ENCODE peak calls at places on chromosomes 11 and 22, in ten cellular contexts. One of them, this sample, is unnamed.
A peak's percentile ranks its signal among the peaks of the same experiment; 100 is the strongest.

GRCh38 chr11:134049303-134049702 is 19.6 kb upstream of the JAM3 start:
- DNase-seq in activated CD4-positive, alpha-beta T cell treated with anti-CD3 and anti-CD28 coated beads, Interleukin-2, amount 50 U/mL, for 24 hours: no peak
- DNase-seq in GM18507: no peak
- DNase-seq in iPS DF 6.9: no peak
- DNase-seq in hypothalamus: no peak
- DNase-seq in NCI-H146: peak; percentile 53
- DNase-seq in MCF 10A: no peak
- DNase-seq in H4: no peak
- DNase-seq in mucosa of gallbladder: no peak
- DNase-seq in pancreas: no peak
- DNase-seq in this sample: no peak

GRCh38 chr11:58301576-58301975 is 33.5 kb upstream of the OR10W1 start:
- DNase-seq in activated CD4-positive, alpha-beta T cell treated with anti-CD3 and anti-CD28 coated beads, Interleukin-2, amount 50 U/mL, for 24 hours: no peak
- DNase-seq in GM18507: no peak
- DNase-seq in iPS DF 6.9: no peak
- DNase-seq in hypothalamus: no peak
- DNase-seq in NCI-H146: no peak
- DNase-seq in MCF 10A: no peak
- DNase-seq in H4: no peak
- DNase-seq in mucosa of gallbladder: no peak
- DNase-seq in pancreas: no peak
- DNase-seq in this sample: no peak

GRCh38 chr22:19713650-19714319 is 518 bp upstream of the SEPTIN5 start:
- DNase-seq in activated CD4-positive, alpha-beta T cell treated with anti-CD3 and anti-CD28 coated beads, Interleukin-2, amount 50 U/mL, for 24 hours: no peak
- DNase-seq in GM18507: no peak
- DNase-seq in iPS DF 6.9: no peak
- DNase-seq in hypothalamus: no peak
- DNase-seq in NCI-H146: peak; percentile 54
- DNase-seq in MCF 10A: no peak
- DNase-seq in H4: no peak
- DNase-seq in mucosa of gallbladder: no peak
- DNase-seq in pancreas: no peak
- DNase-seq in this sample: no peak

GRCh38 chr11:888290-889212 is 22.1 kb downstream of the CHID1 start:
- DNase-seq in activated CD4-positive, alpha-beta T cell treated with anti-CD3 and anti-CD28 coated beads, Interleukin-2, amount 50 U/mL, for 24 hours: no peak
- DNase-seq in GM18507: no peak
- DNase-seq in iPS DF 6.9: no peak
- DNase-seq in hypothalamus: no peak
- DNase-seq in NCI-H146: no peak
- DNase-seq in MCF 10A: no peak
- DNase-seq in H4: no peak
- DNase-seq in mucosa of gallbladder: no peak
- DNase-seq in pancreas: no peak
- DNase-seq in this sample: no peak

GRCh38 chr22:17913705-17914282 is 110.6 kb downstream of the MICAL3 start:
- DNase-seq in activated CD4-positive, alpha-beta T cell treated with anti-CD3 and anti-CD28 coated beads, Interleukin-2, amount 50 U/mL, for 24 hours: no peak
- DNase-seq in GM18507: no peak
- DNase-seq in iPS DF 6.9: no peak
- DNase-seq in hypothalamus: no peak
- DNase-seq in NCI-H146: no peak
- DNase-seq in MCF 10A: no peak
- DNase-seq in H4: no peak
- DNase-seq in mucosa of gallbladder: no peak
- DNase-seq in pancreas: no peak
- DNase-seq in this sample: no peak

GRCh38 chr22:24427500-24428164 is at the start of gene ADORA2A:
- DNase-seq in activated CD4-positive, alpha-beta T cell treated with anti-CD3 and anti-CD28 coated beads, Interleukin-2, amount 50 U/mL, for 24 hours: peak; percentile 65
- DNase-seq in GM18507: no peak
- DNase-seq in iPS DF 6.9: no peak
- DNase-seq in hypothalamus: no peak
- DNase-seq in NCI-H146: no peak
- DNase-seq in MCF 10A: no peak
- DNase-seq in H4: no peak
- DNase-seq in mucosa of gallbladder: peak; percentile 51
- DNase-seq in pancreas: no peak
- DNase-seq in this sample: peak; percentile 63

GRCh38 chr11:14503023-14503422 is 3.4 kb upstream of the COPB1 start:
- DNase-seq in activated CD4-positive, alpha-beta T cell treated with anti-CD3 and anti-CD28 coated beads, Interleukin-2, amount 50 U/mL, for 24 hours: no peak
- DNase-seq in GM18507: no peak
- DNase-seq in iPS DF 6.9: no peak
- DNase-seq in hypothalamus: no peak
- DNase-seq in NCI-H146: no peak
- DNase-seq in MCF 10A: no peak
- DNase-seq in H4: no peak
- DNase-seq in mucosa of gallbladder: no peak
- DNase-seq in pancreas: no peak
- DNase-seq in this sample: no peak

GRCh38 chr11:44978961-44979331 is 28.3 kb upstream of the TP53I11 start:
- DNase-seq in activated CD4-positive, alpha-beta T cell treated with anti-CD3 and anti-CD28 coated beads, Interleukin-2, amount 50 U/mL, for 24 hours: no peak
- DNase-seq in GM18507: no peak
- DNase-seq in iPS DF 6.9: no peak
- DNase-seq in hypothalamus: no peak
- DNase-seq in NCI-H146: peak; percentile 98
- DNase-seq in MCF 10A: peak; percentile 49
- DNase-seq in H4: no peak
- DNase-seq in mucosa of gallbladder: peak; percentile 91
- DNase-seq in pancreas: peak; percentile 83
- DNase-seq in this sample: no peak

GRCh38 chr22:22005945-22006595 is 23.5 kb upstream of the TOP3B start:
- DNase-seq in activated CD4-positive, alpha-beta T cell treated with anti-CD3 and anti-CD28 coated beads, Interleukin-2, amount 50 U/mL, for 24 hours: no peak
- DNase-seq in GM18507: no peak
- DNase-seq in iPS DF 6.9: no peak
- DNase-seq in hypothalamus: no peak
- DNase-seq in NCI-H146: no peak
- DNase-seq in MCF 10A: no peak
- DNase-seq in H4: no peak
- DNase-seq in mucosa of gallbladder: no peak
- DNase-seq in pancreas: no peak
- DNase-seq in this sample: no peak

GRCh38 chr11:125239585-125240331 is 75.2 kb downstream of the PKNOX2 start:
- DNase-seq in activated CD4-positive, alpha-beta T cell treated with anti-CD3 and anti-CD28 coated beads, Interleukin-2, amount 50 U/mL, for 24 hours: no peak
- DNase-seq in GM18507: no peak
- DNase-seq in iPS DF 6.9: no peak
- DNase-seq in hypothalamus: no peak
- DNase-seq in NCI-H146: no peak
- DNase-seq in MCF 10A: no peak
- DNase-seq in H4: no peak
- DNase-seq in mucosa of gallbladder: no peak
- DNase-seq in pancreas: no peak
- DNase-seq in this sample: no peak

GRCh38 chr11:67254768-67255167 is 11.5 kb upstream of the GRK2 start:
- DNase-seq in activated CD4-positive, alpha-beta T cell treated with anti-CD3 and anti-CD28 coated beads, Interleukin-2, amount 50 U/mL, for 24 hours: no peak
- DNase-seq in GM18507: no peak
- DNase-seq in iPS DF 6.9: no peak
- DNase-seq in hypothalamus: no peak
- DNase-seq in NCI-H146: no peak
- DNase-seq in MCF 10A: no peak
- DNase-seq in H4: no peak
- DNase-seq in mucosa of gallbladder: no peak
- DNase-seq in pancreas: peak; percentile 6
- DNase-seq in this sample: no peak

GRCh38 chr22:43275545-43275981 is 67.6 kb downstream of the SCUBE1 start:
- DNase-seq in activated CD4-positive, alpha-beta T cell treated with anti-CD3 and anti-CD28 coated beads, Interleukin-2, amount 50 U/mL, for 24 hours: no peak
- DNase-seq in GM18507: no peak
- DNase-seq in iPS DF 6.9: no peak
- DNase-seq in hypothalamus: no peak
- DNase-seq in NCI-H146: no peak
- DNase-seq in MCF 10A: peak; percentile 88
- DNase-seq in H4: peak; percentile 90
- DNase-seq in mucosa of gallbladder: no peak
- DNase-seq in pancreas: no peak
- DNase-seq in this sample: no peak